ENCODE peak calls at places on chromosomes 1 and 21, in nine cellular contexts. U, A, S, F, V, J, T, B and O are unnamed samples.

GRCh38 chr1:45843474-45843905 is 40.1 kb downstream of the MAST2 start:
- DNase-seq in U (peak), A (no peak), S (peak), F (no peak), V (no peak), J (peak), T (no peak), B (no peak), O (no peak)

GRCh38 chr1:204479387-204480136 is 15.0 kb downstream of the PIK3C2B start:
- DNase-seq in U (no peak), A (no peak), S (no peak), F (no peak), V (no peak), J (peak), T (no peak), B (no peak), O (no peak)

GRCh38 chr1:116448785-116449385 is 75.8 kb downstream of the ATP1A1 start:
- DNase-seq in U (peak), A (no peak), S (peak), F (no peak), V (no peak), J (peak), T (no peak), B (no peak), O (no peak)

GRCh38 chr1:172405912-172406311 is 14.6 kb upstream of the C1orf105 start:
- DNase-seq in U (no peak), A (no peak), S (no peak), F (no peak), V (no peak), J (peak), T (no peak), B (no peak), O (no peak)

GRCh38 chr1:209790286-209791193 is 6.2 kb upstream of the C1orf74 start:
- DNase-seq in U (no peak), A (no peak), S (no peak), F (no peak), V (no peak), J (no peak), T (no peak), B (no peak), O (no peak)

GRCh38 chr1:37633040-37633949 is 1.4 kb downstream of the RSPO1 start:
- DNase-seq in U (no peak), A (no peak), S (no peak), F (no peak), V (no peak), J (no peak), T (no peak), B (no peak), O (no peak)

GRCh38 chr1:145916745-145917144 is 1.8 kb downstream of the PEX11B start:
- DNase-seq in U (peak), A (no peak), S (no peak), F (no peak), V (no peak), J (no peak), T (no peak), B (no peak), O (no peak)

GRCh38 chr1:148362141-148362929 is 120.8 kb downstream of the PPIAL4G start:
- DNase-seq in U (peak), A (no peak), S (peak), F (peak), V (peak), J (peak), T (no peak), B (no peak), O (no peak)

GRCh38 chr1:88683516-88683847 is 591 bp upstream of the PKN2 start:
- DNase-seq in U (no peak), A (peak), S (no peak), F (peak), V (peak), J (no peak), T (peak), B (peak), O (no peak)

GRCh38 chr1:188794969-188795368 is 1682.7 kb downstream of the BRINP3 start:
- DNase-seq in U (no peak), A (no peak), S (no peak), F (no peak), V (no peak), J (no peak), T (no peak), B (no peak), O (no peak)

GRCh38 chr1:223700942-223701637 is 11.2 kb upstream of the CAPN2 start:
- DNase-seq in U (peak), A (peak), S (peak), F (peak), V (peak), J (peak), T (peak), B (no peak), O (no peak)

GRCh38 chr21:42313501-42313969 is 1.7 kb downstream of the TFF3 start:
- DNase-seq in U (no peak), A (no peak), S (no peak), F (peak), V (peak), J (no peak), T (no peak), B (no peak), O (no peak)

GRCh38 chr1:248593226-248593625 is 4.3 kb downstream of the OR2T10 start:
- DNase-seq in U (no peak), A (no peak), S (no peak), F (no peak), V (no peak), J (no peak), T (no peak), B (no peak), O (no peak)

GRCh38 chr1:190679032-190679431 is 201.4 kb upstream of the BRINP3 start:
- DNase-seq in U (no peak), A (no peak), S (peak), F (no peak), V (no peak), J (peak), T (no peak), B (no peak), O (no peak)

GRCh38 chr1:203636306-203636705 is 9.7 kb downstream of the ATP2B4 start:
- DNase-seq in U (peak), A (peak), S (no peak), F (no peak), V (no peak), J (peak), T (no peak), B (peak), O (no peak)

GRCh38 chr1:151398691-151399065 is 695 bp upstream of the PSMB4 start:
- DNase-seq in U (no peak), A (no peak), S (no peak), F (no peak), V (no peak), J (no peak), T (no peak), B (no peak), O (no peak)

GRCh38 chr1:30763654-30764248 is 6.2 kb upstream of the LAPTM5 start:
- DNase-seq in U (no peak), A (no peak), S (no peak), F (peak), V (no peak), J (no peak), T (no peak), B (peak), O (no peak)

GRCh38 chr1:151478140-151478812 is 19.0 kb upstream of the POGZ start:
- DNase-seq in U (no peak), A (no peak), S (no peak), F (no peak), V (no peak), J (no peak), T (no peak), B (no peak), O (no peak)

GRCh38 chr1:172360511-172360910 is 60.0 kb upstream of the C1orf105 start:
- DNase-seq in U (no peak), A (no peak), S (peak), F (no peak), V (no peak), J (peak), T (no peak), B (no peak), O (no peak)

GRCh38 chr1:97143236-97143882 is 421.8 kb downstream of the PTBP2 start:
- DNase-seq in U (peak), A (no peak), S (peak), F (no peak), V (no peak), J (peak), T (no peak), B (no peak), O (no peak)

GRCh38 chr1:42824481-42825057 is 7.4 kb upstream of the SVBP start:
- DNase-seq in U (no peak), A (no peak), S (no peak), F (no peak), V (no peak), J (no peak), T (no peak), B (no peak), O (no peak)

GRCh38 chr1:228490120-228491078 is 3.2 kb downstream of the RNF187 start:
- DNase-seq in U (no peak), A (peak), S (peak), F (peak), V (no peak), J (no peak), T (no peak), B (no peak), O (no peak)

GRCh38 chr1:179142889-179143299 is 61.0 kb downstream of the TOR3A start:
- DNase-seq in U (peak), A (no peak), S (peak), F (no peak), V (no peak), J (peak), T (no peak), B (no peak), O (no peak)

GRCh38 chr1:166484471-166484870 is 317.7 kb upstream of the FAM78B start:
- DNase-seq in U (no peak), A (no peak), S (no peak), F (no peak), V (no peak), J (no peak), T (no peak), B (no peak), O (no peak)

GRCh38 chr1:97603776-97604175 is 317.1 kb downstream of the DPYD start:
- DNase-seq in U (no peak), A (no peak), S (peak), F (no peak), V (no peak), J (no peak), T (no peak), B (no peak), O (no peak)

GRCh38 chr21:41827951-41828883 is 50.9 kb downstream of the PRDM15 start:
- DNase-seq in U (no peak), A (no peak), S (no peak), F (peak), V (peak), J (no peak), T (no peak), B (no peak), O (no peak)

GRCh38 chr1:192904438-192904895 is 95.6 kb downstream of the RGS2 start:
- DNase-seq in U (peak), A (no peak), S (peak), F (no peak), V (no peak), J (peak), T (no peak), B (no peak), O (no peak)

GRCh38 chr1:1344672-1345361 is 4.4 kb downstream of the DVL1 start:
- DNase-seq in U (peak), A (peak), S (no peak), F (peak), V (no peak), J (peak), T (no peak), B (no peak), O (no peak)

GRCh38 chr1:151002611-151003010 is 4.1 kb downstream of the MINDY1 start:
- DNase-seq in U (no peak), A (no peak), S (no peak), F (no peak), V (no peak), J (no peak), T (no peak), B (no peak), O (no peak)

GRCh38 chr1:216456682-216457081 is 33.4 kb upstream of the USH2A start:
- DNase-seq in U (peak), A (no peak), S (peak), F (no peak), V (no peak), J (peak), T (no peak), B (no peak), O (no peak)

GRCh38 chr1:37308571-37308960 is 165.8 kb upstream of the ZC3H12A start:
- DNase-seq in U (no peak), A (no peak), S (no peak), F (no peak), V (no peak), J (no peak), T (no peak), B (no peak), O (no peak)

GRCh38 chr1:117897551-117897950 is 31.9 kb downstream of the GDAP2 start:
- DNase-seq in U (no peak), A (no peak), S (peak), F (no peak), V (no peak), J (no peak), T (no peak), B (no peak), O (no peak)

GRCh38 chr1:39816431-39817090 is 27.9 kb upstream of the BMP8B start:
- DNase-seq in U (peak), A (peak), S (peak), F (peak), V (peak), J (peak), T (peak), B (peak), O (no peak)

GRCh38 chr1:247433922-247434476 is 18.0 kb downstream of the NLRP3 start:
- DNase-seq in U (no peak), A (no peak), S (no peak), F (peak), V (peak), J (no peak), T (no peak), B (no peak), O (no peak)

GRCh38 chr1:59061876-59062275 is 235.0 kb upstream of the FGGY start:
- DNase-seq in U (peak), A (peak), S (peak), F (no peak), V (no peak), J (peak), T (no peak), B (peak), O (no peak)

GRCh38 chr1:64920936-64921589 is 45.3 kb downstream of the JAK1 start:
- DNase-seq in U (peak), A (no peak), S (peak), F (no peak), V (no peak), J (peak), T (no peak), B (no peak), O (no peak)

GRCh38 chr1:154176341-154176740 is 15.6 kb downstream of the TPM3 start:
- DNase-seq in U (peak), A (no peak), S (peak), F (no peak), V (no peak), J (peak), T (no peak), B (no peak), O (no peak)

GRCh38 chr1:3245768-3246167 is 176.8 kb downstream of the PRDM16 start:
- DNase-seq in U (no peak), A (no peak), S (no peak), F (no peak), V (no peak), J (no peak), T (no peak), B (no peak), O (no peak)

GRCh38 chr21:45190013-45190412 is 97.7 kb downstream of the POFUT2 start:
- DNase-seq in U (no peak), A (no peak), S (no peak), F (no peak), V (no peak), J (no peak), T (no peak), B (no peak), O (no peak)

GRCh38 chr21:45187646-45188045 is 100.0 kb downstream of the POFUT2 start:
- DNase-seq in U (peak), A (no peak), S (no peak), F (no peak), V (no peak), J (no peak), T (no peak), B (no peak), O (no peak)

GRCh38 chr21:45186709-45187108 is 101.0 kb downstream of the POFUT2 start:
- DNase-seq in U (no peak), A (no peak), S (no peak), F (no peak), V (no peak), J (no peak), T (no peak), B (no peak), O (no peak)

GRCh38 chr21:45192332-45192731 is 95.4 kb downstream of the POFUT2 start:
- DNase-seq in U (no peak), A (no peak), S (no peak), F (no peak), V (no peak), J (no peak), T (no peak), B (no peak), O (no peak)
- TF ChIP-seq CTCF in U (no peak), A (no peak), S (no peak), F (no peak), V (no peak), J (no peak), T (no peak), B (no peak), O (no peak)

GRCh38 chr1:15125101-15125745 is 28.3 kb upstream of the TMEM51 start:
- DNase-seq in U (no peak), A (no peak), S (no peak), F (no peak), V (no peak), J (no peak), T (no peak), B (no peak), O (no peak)

GRCh38 chr1:15128077-15128476 is 25.5 kb upstream of the TMEM51 start:
- DNase-seq in U (no peak), A (no peak), S (no peak), F (no peak), V (no peak), J (no peak), T (no peak), B (no peak), O (no peak)

GRCh38 chr1:15130607-15131006 is 22.9 kb upstream of the TMEM51 start:
- DNase-seq in U (no peak), A (no peak), S (no peak), F (no peak), V (no peak), J (no peak), T (no peak), B (no peak), O (no peak)

GRCh38 chr1:15129944-15130343 is 23.6 kb upstream of the TMEM51 start:
- DNase-seq in U (no peak), A (no peak), S (no peak), F (no peak), V (no peak), J (no peak), T (no peak), B (no peak), O (no peak)

GRCh38 chr1:15128520-15129313 is 24.8 kb upstream of the TMEM51 start:
- DNase-seq in U (peak), A (peak), S (peak), F (peak), V (peak), J (peak), T (peak), B (peak), O (no peak)
- TF ChIP-seq CTCF in U (peak), A (peak), S (peak), F (peak), V (peak), J (peak), T (peak), B (peak), O (peak)

DNA sequence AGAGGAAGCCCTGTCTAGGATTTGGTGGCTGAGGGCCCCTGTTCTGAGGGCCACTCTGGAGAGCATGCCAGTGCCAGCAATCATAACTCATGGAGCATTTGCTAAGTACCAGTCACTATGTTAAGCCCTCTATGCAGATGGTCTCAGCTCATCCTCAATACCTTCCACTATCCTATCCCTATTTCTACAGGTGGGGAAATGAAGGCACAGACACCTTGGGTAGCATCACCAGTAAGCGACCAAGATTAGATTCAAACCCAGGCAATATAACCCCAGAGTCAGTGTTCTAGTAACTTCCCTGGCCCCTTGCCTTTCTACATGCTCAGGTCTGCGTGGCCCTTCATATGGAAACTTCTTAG is 7.9 kb upstream of the NBPF1 start:
- DNase-seq in U (no peak), A (no peak), S (no peak), F (no peak), V (no peak), J (no peak), T (no peak), B (no peak), O (no peak)
- TF ChIP-seq CTCF in U (no peak), A (no peak), S (no peak), F (peak), V (no peak), J (no peak), T (peak), B (no peak), O (peak)

GRCh38 chr1:219125342-219125741 is 48.3 kb upstream of the LYPLAL1 start:
- DNase-seq in U (no peak), A (peak), S (no peak), F (peak), V (no peak), J (no peak), T (no peak), B (no peak), O (no peak)
- TF ChIP-seq CTCF in U (no peak), A (no peak), S (no peak), F (no peak), V (no peak), J (no peak), T (no peak), B (no peak), O (no peak)

DNA sequence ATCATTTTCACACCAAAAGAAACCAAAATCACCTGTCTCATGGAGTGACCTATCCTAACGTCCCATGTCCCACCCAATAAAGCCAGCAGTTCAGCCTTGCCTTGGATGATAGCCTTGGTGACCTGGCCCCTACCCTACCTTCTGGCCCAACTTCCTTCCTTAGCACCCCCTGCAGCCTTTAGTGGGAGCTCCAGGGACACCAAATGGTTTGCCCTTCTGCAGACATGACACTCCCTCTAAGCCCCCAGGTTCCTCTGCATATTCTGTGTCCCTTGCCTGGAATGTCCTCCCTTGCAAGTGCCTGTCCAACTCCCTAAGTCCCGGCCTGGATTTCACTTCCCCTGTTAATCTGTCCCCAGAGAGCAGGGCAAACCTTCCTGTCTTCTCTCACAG is 2.2 kb downstream of the SLFNL1 start:
- DNase-seq in U (no peak), A (no peak), S (no peak), F (no peak), V (no peak), J (no peak), T (no peak), B (no peak), O (no peak)
- TF ChIP-seq CTCF in U (no peak), A (no peak), S (no peak), F (no peak), V (no peak), J (no peak), T (no peak), B (no peak), O (no peak)

GRCh38 chr21:35203093-35204021 is 154.3 kb upstream of the RUNX1 start:
- DNase-seq in U (peak), A (peak), S (peak), F (no peak), V (no peak), J (no peak), T (no peak), B (no peak), O (no peak)

GRCh38 chr21:35204125-35204524 is 155.0 kb upstream of the RUNX1 start:
- DNase-seq in U (peak), A (no peak), S (peak), F (no peak), V (no peak), J (no peak), T (no peak), B (no peak), O (no peak)

GRCh38 chr21:35207322-35207721 is 158.2 kb upstream of the RUNX1 start:
- DNase-seq in U (no peak), A (peak), S (no peak), F (no peak), V (no peak), J (no peak), T (no peak), B (no peak), O (no peak)

GRCh38 chr21:35206141-35207125 is 157.3 kb upstream of the RUNX1 start:
- DNase-seq in U (no peak), A (peak), S (no peak), F (no peak), V (no peak), J (peak), T (no peak), B (no peak), O (no peak)

GRCh38 chr21:35204850-35205564 is 155.9 kb upstream of the RUNX1 start:
- DNase-seq in U (peak), A (peak), S (peak), F (peak), V (peak), J (no peak), T (no peak), B (peak), O (no peak)
- TF ChIP-seq CTCF in U (peak), A (no peak), S (peak), F (no peak), V (no peak), J (no peak), T (no peak), B (no peak), O (peak)